ENCODE peak calls at places on chromosomes 11 and 22, in eight cellular contexts. J is EL, Y is ovary, K is islet precursor cell, O is skeletal muscle cell, G is midbrain, T is amygdala, I is adrenal gland. S is an unnamed sample.

GRCh38 chr22:29511126-29511854 is 31.3 kb downstream of the NEFH start:
- DNase-seq in J (no peak), Y (no peak), K (no peak), O (no peak), G (no peak), T (no peak), I (no peak), S (no peak)

GRCh38 chr11:47269002-47269828 is 718 bp upstream of the MADD start:
- DNase-seq in J (peak; percentile 90), Y (peak; percentile 94), K (peak; percentile 94), O (peak; percentile 54), G (peak; percentile 89), T (peak; percentile 74), I (peak; percentile 94), S (peak; percentile 89)

GRCh38 chr11:47161134-47161854 is 15.4 kb downstream of the ARFGAP2 start:
- DNase-seq in J (peak; percentile 70), Y (peak; percentile 74), K (peak; percentile 90), O (no peak), G (peak; percentile 61), T (peak; percentile 21), I (peak; percentile 74), S (peak; percentile 66)

GRCh38 chr22:21981874-21982273 is 713 bp downstream of the TOP3B start:
- DNase-seq in J (no peak), Y (no peak), K (no peak), O (no peak), G (no peak), T (no peak), I (no peak), S (no peak)

GRCh38 chr11:118290923-118291322 is 13.6 kb upstream of the CD3E start:
- DNase-seq in J (peak; percentile 6), Y (no peak), K (peak; percentile 68), O (no peak), G (peak; percentile 7), T (no peak), I (peak; percentile 25), S (no peak)

GRCh38 chr11:118655486-118656190 is 23.8 kb downstream of the TREH start:
- DNase-seq in J (no peak), Y (no peak), K (no peak), O (no peak), G (no peak), T (no peak), I (no peak), S (no peak)

GRCh38 chr11:104918113-104918824 is 20.0 kb upstream of the CASP12 start:
- DNase-seq in J (peak; percentile 77), Y (no peak), K (no peak), O (peak; percentile 42), G (no peak), T (no peak), I (no peak), S (peak; percentile 17)

GRCh38 chr22:44289429-44290171 is 23.2 kb downstream of the SHISAL1 start:
- DNase-seq in J (no peak), Y (no peak), K (peak; percentile 96), O (no peak), G (no peak), T (no peak), I (no peak), S (no peak)

GRCh38 chr11:133249530-133249929 is 282.8 kb downstream of the OPCML start:
- DNase-seq in J (no peak), Y (no peak), K (no peak), O (no peak), G (no peak), T (no peak), I (no peak), S (no peak)

GRCh38 chr11:6755303-6755952 is 16.3 kb downstream of the OR2AG2 start:
- DNase-seq in J (peak; percentile 38), Y (no peak), K (no peak), O (no peak), G (peak; percentile 32), T (no peak), I (peak; percentile 41), S (peak; percentile 53)

GRCh38 chr11:93727985-93728791 is 13.1 kb downstream of the TAF1D start:
- DNase-seq in J (no peak), Y (no peak), K (no peak), O (peak; percentile 23), G (no peak), T (no peak), I (no peak), S (no peak)

GRCh38 chr11:73950869-73951710 is at the start of gene DNAJB13:
- DNase-seq in J (peak; percentile 50), Y (peak; percentile 51), K (peak; percentile 86), O (no peak), G (no peak), T (no peak), I (peak; percentile 58), S (peak; percentile 35)

GRCh38 chr11:1839204-1839923 is 583 bp downstream of the TNNI2 start:
- DNase-seq in J (no peak), Y (no peak), K (no peak), O (no peak), G (no peak), T (no peak), I (no peak), S (no peak)

GRCh38 chr11:110797453-110797852 is 85.2 kb upstream of the ARHGAP20 start:
- DNase-seq in J (no peak), Y (no peak), K (peak; percentile 66), O (no peak), G (no peak), T (no peak), I (peak; percentile 23), S (no peak)

GRCh38 chr11:20156280-20156875 is 3.9 kb downstream of the DBX1 start:
- DNase-seq in J (no peak), Y (no peak), K (peak; percentile 59), O (no peak), G (no peak), T (no peak), I (no peak), S (no peak)

S was measured in DND-41.